ENCODE peak calls at places on chromosome 6, in six cellular contexts. One of them, this sample, is unnamed.

GRCh38 chr6:47047479-47048411 is 5.6 kb upstream of the ADGRF1 start:
- DNase-seq in activated gamma-delta T cell: no peak
- DNase-seq in head of caudate nucleus: no peak
- DNase-seq in pons: peak
- DNase-seq in cardiac muscle cell: peak
- DNase-seq in cardiac fibroblast: peak
- DNase-seq in this sample: peak

GRCh38 chr6:359261-360035 is 32.1 kb upstream of the IRF4 start:
- DNase-seq in activated gamma-delta T cell: no peak
- DNase-seq in head of caudate nucleus: no peak
- DNase-seq in cardiac fibroblast: no peak
- DNase-seq in cardiac muscle cell: no peak
- DNase-seq in pons: no peak
- DNase-seq in this sample: no peak

GRCh38 chr6:140201787-140202458 is 827.5 kb upstream of the CITED2 start:
- DNase-seq in activated gamma-delta T cell: no peak
- DNase-seq in pons: no peak
- DNase-seq in head of caudate nucleus: no peak
- DNase-seq in cardiac muscle cell: no peak
- DNase-seq in cardiac fibroblast: no peak
- DNase-seq in this sample: no peak

GRCh38 chr6:47187883-47188587 is 121.7 kb downstream of the TNFRSF21 start:
- DNase-seq in cardiac fibroblast: no peak
- DNase-seq in cardiac muscle cell: no peak
- DNase-seq in head of caudate nucleus: no peak
- DNase-seq in pons: no peak
- DNase-seq in activated gamma-delta T cell: no peak
- DNase-seq in this sample: peak

GRCh38 chr6:134640975-134641429 is 308.9 kb downstream of the ALDH8A1 start:
- DNase-seq in cardiac muscle cell: peak
- DNase-seq in pons: peak
- DNase-seq in activated gamma-delta T cell: no peak
- DNase-seq in head of caudate nucleus: peak
- DNase-seq in cardiac fibroblast: peak
- DNase-seq in this sample: peak

GRCh38 chr6:21051777-21052176 is 517.5 kb downstream of the CDKAL1 start:
- DNase-seq in pons: no peak
- DNase-seq in activated gamma-delta T cell: no peak
- DNase-seq in cardiac muscle cell: no peak
- DNase-seq in head of caudate nucleus: no peak
- DNase-seq in cardiac fibroblast: no peak
- DNase-seq in this sample: no peak

GRCh38 chr6:134468633-134469032 is 150.7 kb upstream of the SGK1 start:
- DNase-seq in pons: peak
- DNase-seq in activated gamma-delta T cell: no peak
- DNase-seq in cardiac fibroblast: no peak
- DNase-seq in cardiac muscle cell: no peak
- DNase-seq in head of caudate nucleus: no peak
- DNase-seq in this sample: no peak

GRCh38 chr6:19892250-19892649 is 55.1 kb downstream of the ID4 start:
- DNase-seq in cardiac fibroblast: no peak
- DNase-seq in cardiac muscle cell: no peak
- DNase-seq in head of caudate nucleus: no peak
- DNase-seq in pons: peak
- DNase-seq in activated gamma-delta T cell: no peak
- DNase-seq in this sample: no peak

GRCh38 chr6:72425003-72425681 is 196.7 kb upstream of the KCNQ5 start:
- DNase-seq in head of caudate nucleus: no peak
- DNase-seq in cardiac fibroblast: peak
- DNase-seq in activated gamma-delta T cell: no peak
- DNase-seq in pons: no peak
- DNase-seq in cardiac muscle cell: peak
- DNase-seq in this sample: no peak

GRCh38 chr6:168456907-168457771 is 16.2 kb downstream of the SMOC2 start:
- DNase-seq in cardiac fibroblast: no peak
- DNase-seq in head of caudate nucleus: no peak
- DNase-seq in cardiac muscle cell: no peak
- DNase-seq in activated gamma-delta T cell: no peak
- DNase-seq in pons: no peak
- DNase-seq in this sample: no peak

GRCh38 chr6:37741757-37742400 is 44.2 kb upstream of the MDGA1 start:
- DNase-seq in head of caudate nucleus: no peak
- DNase-seq in cardiac fibroblast: peak
- DNase-seq in activated gamma-delta T cell: no peak
- DNase-seq in cardiac muscle cell: peak
- DNase-seq in pons: no peak
- DNase-seq in this sample: no peak

GRCh38 chr6:78436335-78436734 is 431.0 kb upstream of the IRAK1BP1 start:
- DNase-seq in activated gamma-delta T cell: no peak
- DNase-seq in cardiac fibroblast: peak
- DNase-seq in head of caudate nucleus: no peak
- DNase-seq in pons: no peak
- DNase-seq in cardiac muscle cell: peak
- DNase-seq in this sample: no peak

GRCh38 chr6:136927313-136927712 is 5.2 kb downstream of the SLC35D3 start:
- DNase-seq in head of caudate nucleus: no peak
- DNase-seq in activated gamma-delta T cell: no peak
- DNase-seq in cardiac fibroblast: peak
- DNase-seq in cardiac muscle cell: peak
- DNase-seq in pons: no peak
- DNase-seq in this sample: no peak

GRCh38 chr6:166615059-166615770 is 11.8 kb downstream of the RPS6KA2 start:
- DNase-seq in activated gamma-delta T cell: no peak
- DNase-seq in head of caudate nucleus: no peak
- DNase-seq in cardiac fibroblast: peak
- DNase-seq in pons: no peak
- DNase-seq in cardiac muscle cell: peak
- DNase-seq in this sample: no peak

GRCh38 chr6:26366504-26366903 is 1.5 kb downstream of the BTN3A2 start:
- DNase-seq in cardiac muscle cell: peak
- DNase-seq in cardiac fibroblast: no peak
- DNase-seq in pons: no peak
- DNase-seq in head of caudate nucleus: no peak
- DNase-seq in activated gamma-delta T cell: no peak
- DNase-seq in this sample: no peak

This sample was measured in left colon.